ENCODE peak calls at places on chromosomes 6 and 20, in six cellular contexts. One of them, this sample, is unnamed.

GRCh38 chr6:166068768-166069167 is 98.9 kb downstream of the TBXT start:
- DNase-seq in transverse colon: no peak
- DNase-seq in upper lobe of right lung: no peak
- DNase-seq in Peyer's patch: no peak
- DNase-seq in bronchial epithelial cell: no peak
- DNase-seq in heart right ventricle: no peak
- DNase-seq in this sample: no peak

GRCh38 chr6:9484091-9484490 is 930.8 kb downstream of the TFAP2A start:
- DNase-seq in transverse colon: no peak
- DNase-seq in upper lobe of right lung: no peak
- DNase-seq in Peyer's patch: no peak
- DNase-seq in bronchial epithelial cell: peak
- DNase-seq in heart right ventricle: no peak
- DNase-seq in this sample: no peak

GRCh38 chr6:45533394-45533793 is 155.7 kb upstream of the SUPT3H start:
- DNase-seq in transverse colon: no peak
- DNase-seq in upper lobe of right lung: no peak
- DNase-seq in Peyer's patch: no peak
- DNase-seq in bronchial epithelial cell: peak
- DNase-seq in heart right ventricle: no peak
- DNase-seq in this sample: no peak

GRCh38 chr20:528923-529594 is 14.5 kb downstream of the CSNK2A1 start:
- DNase-seq in transverse colon: no peak
- DNase-seq in upper lobe of right lung: no peak
- DNase-seq in Peyer's patch: no peak
- DNase-seq in bronchial epithelial cell: peak
- DNase-seq in heart right ventricle: no peak
- DNase-seq in this sample: peak

GRCh38 chr20:25046181-25046641 is 11.7 kb downstream of the ACSS1 start:
- DNase-seq in transverse colon: peak
- DNase-seq in upper lobe of right lung: peak
- DNase-seq in Peyer's patch: peak
- DNase-seq in bronchial epithelial cell: no peak
- DNase-seq in heart right ventricle: peak
- DNase-seq in this sample: no peak

GRCh38 chr20:24779886-24780285 is 169.2 kb upstream of the CST7 start:
- DNase-seq in transverse colon: no peak
- DNase-seq in upper lobe of right lung: peak
- DNase-seq in Peyer's patch: peak
- DNase-seq in bronchial epithelial cell: no peak
- DNase-seq in heart right ventricle: no peak
- DNase-seq in this sample: no peak

GRCh38 chr6:148535976-148536375 is 193.3 kb downstream of the SASH1 start:
- DNase-seq in transverse colon: no peak
- DNase-seq in upper lobe of right lung: no peak
- DNase-seq in Peyer's patch: no peak
- DNase-seq in bronchial epithelial cell: no peak
- DNase-seq in heart right ventricle: no peak
- DNase-seq in this sample: no peak

GRCh38 chr6:168386973-168387372 is 54.0 kb upstream of the SMOC2 start:
- DNase-seq in transverse colon: no peak
- DNase-seq in upper lobe of right lung: no peak
- DNase-seq in Peyer's patch: no peak
- DNase-seq in bronchial epithelial cell: no peak
- DNase-seq in heart right ventricle: no peak
- DNase-seq in this sample: no peak

GRCh38 chr20:56202493-56203077 is 45.9 kb upstream of the MC3R start:
- DNase-seq in transverse colon: no peak
- DNase-seq in upper lobe of right lung: no peak
- DNase-seq in Peyer's patch: no peak
- DNase-seq in bronchial epithelial cell: peak
- DNase-seq in heart right ventricle: no peak
- DNase-seq in this sample: no peak

GRCh38 chr20:44396790-44397189 is 41.3 kb downstream of the HNF4A start:
- DNase-seq in transverse colon: no peak
- DNase-seq in upper lobe of right lung: no peak
- DNase-seq in Peyer's patch: no peak
- DNase-seq in bronchial epithelial cell: no peak
- DNase-seq in heart right ventricle: no peak
- DNase-seq in this sample: no peak

GRCh38 chr6:20126789-20127653 is 85.2 kb downstream of the MBOAT1 start:
- DNase-seq in transverse colon: peak
- DNase-seq in upper lobe of right lung: peak
- DNase-seq in Peyer's patch: peak
- DNase-seq in bronchial epithelial cell: peak
- DNase-seq in heart right ventricle: peak
- DNase-seq in this sample: peak

GRCh38 chr6:163446529-163446928 is 32.0 kb downstream of the QKI start:
- DNase-seq in transverse colon: no peak
- DNase-seq in upper lobe of right lung: no peak
- DNase-seq in Peyer's patch: no peak
- DNase-seq in bronchial epithelial cell: no peak
- DNase-seq in heart right ventricle: no peak
- DNase-seq in this sample: no peak

GRCh38 chr6:47698342-47698787 is at the start of gene ADGRF4:
- DNase-seq in transverse colon: peak
- DNase-seq in upper lobe of right lung: no peak
- DNase-seq in Peyer's patch: peak
- DNase-seq in bronchial epithelial cell: peak
- DNase-seq in heart right ventricle: no peak
- DNase-seq in this sample: no peak

GRCh38 chr6:162100091-162100490 is 627.5 kb downstream of the PRKN start:
- DNase-seq in transverse colon: no peak
- DNase-seq in upper lobe of right lung: no peak
- DNase-seq in Peyer's patch: no peak
- DNase-seq in bronchial epithelial cell: no peak
- DNase-seq in heart right ventricle: no peak
- DNase-seq in this sample: no peak

GRCh38 chr6:15879372-15880261 is 216.8 kb upstream of the DTNBP1 start:
- DNase-seq in transverse colon: peak
- DNase-seq in upper lobe of right lung: peak
- DNase-seq in Peyer's patch: peak
- DNase-seq in bronchial epithelial cell: peak
- DNase-seq in heart right ventricle: peak
- DNase-seq in this sample: no peak

GRCh38 chr6:6697620-6698019 is 109.1 kb downstream of the LY86 start:
- DNase-seq in transverse colon: peak
- DNase-seq in upper lobe of right lung: no peak
- DNase-seq in Peyer's patch: no peak
- DNase-seq in bronchial epithelial cell: peak
- DNase-seq in heart right ventricle: no peak
- DNase-seq in this sample: no peak

GRCh38 chr20:56628873-56629463 is at the start of gene TFAP2C:
- DNase-seq in transverse colon: peak
- DNase-seq in upper lobe of right lung: peak
- DNase-seq in Peyer's patch: no peak
- DNase-seq in bronchial epithelial cell: peak
- DNase-seq in heart right ventricle: peak
- DNase-seq in this sample: no peak

GRCh38 chr6:41256383-41256782 is 28.2 kb downstream of the TREML4 start:
- DNase-seq in transverse colon: no peak
- DNase-seq in upper lobe of right lung: no peak
- DNase-seq in Peyer's patch: no peak
- DNase-seq in bronchial epithelial cell: no peak
- DNase-seq in heart right ventricle: no peak
- DNase-seq in this sample: no peak

GRCh38 chr6:166542580-166542912 is 43.9 kb downstream of the RAMACL start:
- DNase-seq in transverse colon: peak
- DNase-seq in upper lobe of right lung: no peak
- DNase-seq in Peyer's patch: no peak
- DNase-seq in bronchial epithelial cell: peak
- DNase-seq in heart right ventricle: no peak
- DNase-seq in this sample: no peak

GRCh38 chr6:41442800-41443501 is 103.2 kb upstream of the FOXP4 start:
- DNase-seq in transverse colon: peak
- DNase-seq in upper lobe of right lung: no peak
- DNase-seq in Peyer's patch: peak
- DNase-seq in bronchial epithelial cell: no peak
- DNase-seq in heart right ventricle: peak
- DNase-seq in this sample: no peak

GRCh38 chr6:138007014-138007472 is 100.2 kb downstream of the PERP start:
- DNase-seq in transverse colon: peak
- DNase-seq in upper lobe of right lung: no peak
- DNase-seq in Peyer's patch: no peak
- DNase-seq in bronchial epithelial cell: peak
- DNase-seq in heart right ventricle: no peak
- DNase-seq in this sample: no peak

GRCh38 chr6:56580271-56580670 is 62.4 kb downstream of the DST start:
- DNase-seq in transverse colon: no peak
- DNase-seq in upper lobe of right lung: no peak
- DNase-seq in Peyer's patch: no peak
- DNase-seq in bronchial epithelial cell: no peak
- DNase-seq in heart right ventricle: no peak
- DNase-seq in this sample: no peak

GRCh38 chr20:34558320-34559202 is at the start of gene MAP1LC3A:
- DNase-seq in transverse colon: peak
- DNase-seq in upper lobe of right lung: peak
- DNase-seq in Peyer's patch: peak
- DNase-seq in bronchial epithelial cell: peak
- DNase-seq in heart right ventricle: peak
- DNase-seq in this sample: peak

GRCh38 chr6:125480571-125480970 is 178.8 kb upstream of the HDDC2 start:
- DNase-seq in transverse colon: no peak
- DNase-seq in upper lobe of right lung: no peak
- DNase-seq in Peyer's patch: no peak
- DNase-seq in bronchial epithelial cell: no peak
- DNase-seq in heart right ventricle: no peak
- DNase-seq in this sample: no peak

GRCh38 chr6:79630883-79631799 is at the start of gene SH3BGRL2:
- DNase-seq in transverse colon: peak
- DNase-seq in upper lobe of right lung: peak
- DNase-seq in Peyer's patch: peak
- DNase-seq in bronchial epithelial cell: peak
- DNase-seq in heart right ventricle: peak
- DNase-seq in this sample: peak

GRCh38 chr6:68634503-68635411 is at the start of gene ADGRB3:
- DNase-seq in transverse colon: peak
- DNase-seq in upper lobe of right lung: peak
- DNase-seq in Peyer's patch: peak
- DNase-seq in bronchial epithelial cell: peak
- DNase-seq in heart right ventricle: peak
- DNase-seq in this sample: no peak

GRCh38 chr20:47427067-47427466 is 70.6 kb upstream of the ZMYND8 start:
- DNase-seq in transverse colon: no peak
- DNase-seq in upper lobe of right lung: no peak
- DNase-seq in Peyer's patch: no peak
- DNase-seq in bronchial epithelial cell: no peak
- DNase-seq in heart right ventricle: no peak
- DNase-seq in this sample: no peak

GRCh38 chr20:51760905-51761544 is 7.2 kb downstream of the ATP9A start:
- DNase-seq in transverse colon: no peak
- DNase-seq in upper lobe of right lung: no peak
- DNase-seq in Peyer's patch: no peak
- DNase-seq in bronchial epithelial cell: peak
- DNase-seq in heart right ventricle: no peak
- DNase-seq in this sample: peak

GRCh38 chr6:126195625-126196236 is 144.2 kb upstream of the CENPW start:
- DNase-seq in transverse colon: no peak
- DNase-seq in upper lobe of right lung: no peak
- DNase-seq in Peyer's patch: no peak
- DNase-seq in bronchial epithelial cell: no peak
- DNase-seq in heart right ventricle: no peak
- DNase-seq in this sample: no peak

GRCh38 chr6:30238178-30238795 is 25.1 kb upstream of the TRIM26 start:
- DNase-seq in transverse colon: no peak
- DNase-seq in upper lobe of right lung: no peak
- DNase-seq in Peyer's patch: no peak
- DNase-seq in bronchial epithelial cell: peak
- DNase-seq in heart right ventricle: no peak
- DNase-seq in this sample: no peak
- TF ChIP-seq CTCF in transverse colon: peak
- TF ChIP-seq CTCF in upper lobe of right lung: peak
- TF ChIP-seq CTCF in Peyer's patch: no peak
- TF ChIP-seq CTCF in bronchial epithelial cell: peak
- TF ChIP-seq CTCF in heart right ventricle: peak
- TF ChIP-seq CTCF in this sample: peak

DNA sequence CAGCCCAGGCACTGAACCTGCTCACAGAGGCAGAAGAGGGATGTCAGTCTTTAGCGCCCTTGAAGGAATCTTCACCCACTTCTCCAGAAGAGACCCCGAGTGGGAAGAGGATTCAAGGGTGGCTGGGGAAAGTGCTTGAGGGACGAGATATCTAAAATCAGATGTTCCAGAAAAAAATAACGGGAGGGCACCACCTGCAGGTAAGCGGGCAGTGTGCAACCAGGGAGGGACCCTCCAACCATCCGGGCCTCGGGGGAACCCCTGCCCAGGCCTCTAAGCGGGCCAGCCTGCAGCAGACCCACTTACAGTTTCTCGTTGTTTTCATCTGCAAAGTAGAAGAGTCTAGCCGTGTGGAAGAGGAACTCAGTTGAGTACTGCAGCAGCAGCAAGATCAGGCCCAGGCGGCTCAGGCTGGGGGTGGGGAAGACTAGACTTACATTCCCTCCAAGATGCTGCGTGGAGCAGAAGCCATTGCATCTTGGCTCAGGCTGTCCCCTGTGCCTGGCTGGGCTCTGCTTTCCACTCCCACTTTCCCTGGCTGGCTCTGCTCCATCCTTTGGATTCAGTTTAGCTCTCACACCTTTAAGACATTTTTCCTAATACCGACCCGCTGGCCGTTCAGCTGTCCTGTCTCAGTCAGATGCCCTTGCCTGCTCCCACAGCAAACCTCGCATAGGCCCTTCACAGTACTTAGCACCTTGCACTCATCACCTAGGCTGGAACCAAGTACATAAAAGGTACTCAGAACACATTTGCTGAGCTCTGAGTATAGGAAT is 70.9 kb downstream of the TRAM2 start:
- DNase-seq in transverse colon: no peak
- DNase-seq in upper lobe of right lung: no peak
- DNase-seq in Peyer's patch: no peak
- DNase-seq in bronchial epithelial cell: no peak
- DNase-seq in heart right ventricle: no peak
- DNase-seq in this sample: no peak
- TF ChIP-seq CTCF in transverse colon: no peak
- TF ChIP-seq CTCF in upper lobe of right lung: no peak
- TF ChIP-seq CTCF in Peyer's patch: no peak
- TF ChIP-seq CTCF in bronchial epithelial cell: no peak
- TF ChIP-seq CTCF in heart right ventricle: no peak
- TF ChIP-seq CTCF in this sample: peak

GRCh38 chr20:42027746-42028268 is 409.6 kb upstream of the CHD6 start:
- DNase-seq in transverse colon: no peak
- DNase-seq in upper lobe of right lung: no peak
- DNase-seq in Peyer's patch: no peak
- DNase-seq in bronchial epithelial cell: no peak
- DNase-seq in heart right ventricle: no peak
- DNase-seq in this sample: no peak
- TF ChIP-seq CTCF in transverse colon: no peak
- TF ChIP-seq CTCF in upper lobe of right lung: no peak
- TF ChIP-seq CTCF in Peyer's patch: no peak
- TF ChIP-seq CTCF in bronchial epithelial cell: no peak
- TF ChIP-seq CTCF in heart right ventricle: peak
- TF ChIP-seq CTCF in this sample: no peak

GRCh38 chr20:59783020-59784010 is 150.1 kb downstream of the SYCP2 start:
- DNase-seq in transverse colon: peak
- DNase-seq in upper lobe of right lung: no peak
- DNase-seq in Peyer's patch: peak
- DNase-seq in bronchial epithelial cell: peak
- DNase-seq in heart right ventricle: peak
- DNase-seq in this sample: no peak
- TF ChIP-seq CTCF in transverse colon: peak
- TF ChIP-seq CTCF in upper lobe of right lung: peak
- TF ChIP-seq CTCF in Peyer's patch: no peak
- TF ChIP-seq CTCF in bronchial epithelial cell: peak
- TF ChIP-seq CTCF in heart right ventricle: peak
- TF ChIP-seq CTCF in this sample: peak